ENCODE peak calls at places on chromosomes 2 and 18, in ten cellular contexts. E is astrocyte of the cerebellum, R is H9, F is AG08396, B is activated T-cell treated with anti-CD3 and anti-CD28 coated beads for 48 hours, A is H4, Y is GM04503, I is breast epithelium, G is AML-193, J is T-helper 2 cell. H is an unnamed sample.

GRCh38 chr18:666177-666576 is 8.7 kb downstream of the TYMS start:
- DNase-seq in E (no peak), R (peak; percentile 56), F (no peak), B (no peak), A (no peak), Y (no peak), I (no peak), G (peak; percentile 8), J (peak; percentile 29), H (no peak)

GRCh38 chr18:24446953-24447537 is 13.4 kb upstream of the HRH4 start:
- DNase-seq in E (no peak), R (no peak), F (no peak), B (no peak), A (no peak), Y (no peak), I (no peak), G (no peak), J (peak; percentile 64), H (no peak)

GRCh38 chr2:131016826-131017596 is 76.2 kb downstream of the FAM168B start:
- DNase-seq in E (no peak), R (no peak), F (peak; percentile 39), B (no peak), A (no peak), Y (no peak), I (no peak), G (no peak), J (no peak), H (no peak)

GRCh38 chr2:85976106-85976920 is 87.5 kb upstream of the ST3GAL5 start:
- DNase-seq in E (no peak), R (no peak), F (no peak), B (no peak), A (no peak), Y (no peak), I (no peak), G (no peak), J (no peak), H (no peak)

GRCh38 chr2:62672601-62673000 is 32.9 kb upstream of the EHBP1 start:
- DNase-seq in E (peak; percentile 48), R (peak; percentile 66), F (peak; percentile 75), B (no peak), A (peak; percentile 25), Y (peak; percentile 65), I (no peak), G (no peak), J (no peak), H (no peak)

GRCh38 chr2:238596571-238597551 is 170.1 kb downstream of the ASB1 start:
- DNase-seq in E (peak; percentile 93), R (no peak), F (peak; percentile 90), B (no peak), A (peak; percentile 86), Y (peak; percentile 88), I (no peak), G (no peak), J (no peak), H (peak; percentile 85)

GRCh38 chr18:39380823-39381222 is 1815.2 kb upstream of the CELF4 start:
- DNase-seq in E (no peak), R (no peak), F (no peak), B (no peak), A (no peak), Y (no peak), I (no peak), G (no peak), J (no peak), H (no peak)

GRCh38 chr2:66001538-66001937 is 433.4 kb upstream of the MEIS1 start:
- DNase-seq in E (no peak), R (no peak), F (no peak), B (no peak), A (no peak), Y (no peak), I (no peak), G (no peak), J (no peak), H (no peak)

GRCh38 chr2:15471606-15472005 is 89.5 kb downstream of the NBAS start:
- DNase-seq in E (no peak), R (no peak), F (no peak), B (no peak), A (peak; percentile 3), Y (no peak), I (no peak), G (no peak), J (no peak), H (no peak)

GRCh38 chr2:41207578-41207977 is 755.7 kb upstream of the SLC8A1 start:
- DNase-seq in E (no peak), R (no peak), F (no peak), B (no peak), A (no peak), Y (no peak), I (no peak), G (no peak), J (no peak), H (no peak)

GRCh38 chr18:21745234-21745633 is 4.6 kb downstream of the MIB1 start:
- DNase-seq in E (no peak), R (no peak), F (no peak), B (no peak), A (no peak), Y (no peak), I (no peak), G (no peak), J (peak; percentile 15), H (no peak)

GRCh38 chr2:25030702-25031101 is 11.2 kb upstream of the EFR3B start:
- DNase-seq in E (no peak), R (no peak), F (no peak), B (no peak), A (no peak), Y (peak; percentile 25), I (no peak), G (peak; percentile 12), J (no peak), H (no peak)

GRCh38 chr2:175552902-175553301 is 371.4 kb upstream of the ATP5MC3 start:
- DNase-seq in E (no peak), R (no peak), F (no peak), B (no peak), A (no peak), Y (no peak), I (no peak), G (peak; percentile 69), J (no peak), H (no peak)

GRCh38 chr2:107553534-107553933 is 273.2 kb upstream of the RGPD4 start:
- DNase-seq in E (no peak), R (no peak), F (no peak), B (no peak), A (peak; percentile 12), Y (no peak), I (no peak), G (no peak), J (no peak), H (no peak)

GRCh38 chr18:7413906-7414305 is 153.2 kb upstream of the PTPRM start:
- DNase-seq in E (no peak), R (no peak), F (no peak), B (no peak), A (no peak), Y (no peak), I (no peak), G (no peak), J (no peak), H (no peak)

GRCh38 chr2:199258291-199258690 is 199.4 kb downstream of the SATB2 start:
- DNase-seq in E (no peak), R (no peak), F (no peak), B (no peak), A (no peak), Y (no peak), I (no peak), G (no peak), J (peak; percentile 4), H (no peak)

GRCh38 chr2:211455225-211455841 is 898.9 kb downstream of the CPS1 start:
- DNase-seq in E (peak; percentile 37), R (peak; percentile 41), F (peak; percentile 38), B (no peak), A (peak; percentile 33), Y (peak; percentile 0), I (no peak), G (peak; percentile 37), J (peak; percentile 21), H (peak; percentile 6)

GRCh38 chr2:26114144-26114543 is 58.7 kb upstream of the GAREM2 start:
- DNase-seq in E (no peak), R (no peak), F (no peak), B (no peak), A (no peak), Y (no peak), I (no peak), G (no peak), J (peak; percentile 20), H (no peak)

GRCh38 chr2:219314804-219315468 is 5.7 kb upstream of the PTPRN start:
- DNase-seq in E (no peak), R (no peak), F (no peak), B (no peak), A (no peak), Y (no peak), I (no peak), G (no peak), J (no peak), H (no peak)

GRCh38 chr18:29157905-29158304 is 981.0 kb upstream of the CDH2 start:
- DNase-seq in E (no peak), R (no peak), F (no peak), B (no peak), A (no peak), Y (no peak), I (no peak), G (no peak), J (no peak), H (no peak)

GRCh38 chr18:58215005-58215404 is 171.0 kb downstream of the NEDD4L start:
- DNase-seq in E (no peak), R (no peak), F (no peak), B (no peak), A (no peak), Y (no peak), I (no peak), G (no peak), J (no peak), H (no peak)

GRCh38 chr2:172234716-172235661 is 132.3 kb upstream of the DLX2 start:
- DNase-seq in E (no peak), R (peak; percentile 83), F (peak; percentile 20), B (no peak), A (no peak), Y (no peak), I (no peak), G (no peak), J (peak; percentile 33), H (no peak)

GRCh38 chr2:110116033-110116710 is 550 bp upstream of the MALL start:
- DNase-seq in E (peak; percentile 40), R (peak; percentile 71), F (peak; percentile 72), B (no peak), A (peak; percentile 43), Y (peak; percentile 46), I (no peak), G (no peak), J (no peak), H (no peak)

GRCh38 chr2:148888003-148888501 is 13.0 kb downstream of the KIF5C start:
- DNase-seq in E (no peak), R (peak; percentile 49), F (no peak), B (no peak), A (no peak), Y (no peak), I (no peak), G (no peak), J (peak; percentile 35), H (no peak)

GRCh38 chr2:230849633-230850357 is 14.9 kb upstream of the ITM2C start:
- DNase-seq in E (no peak), R (peak; percentile 94), F (peak; percentile 46), B (peak; percentile 69), A (no peak), Y (no peak), I (no peak), G (no peak), J (peak; percentile 60), H (no peak)

GRCh38 chr2:70715161-70715985 is 52.6 kb downstream of the ADD2 start:
- DNase-seq in E (no peak), R (peak; percentile 24), F (no peak), B (no peak), A (no peak), Y (no peak), I (no peak), G (no peak), J (no peak), H (no peak)

GRCh38 chr2:111659361-111660281 is 224.4 kb downstream of the ANAPC1 start:
- DNase-seq in E (peak; percentile 90), R (peak; percentile 73), F (peak; percentile 80), B (no peak), A (peak; percentile 70), Y (peak; percentile 82), I (no peak), G (peak; percentile 81), J (no peak), H (no peak)

GRCh38 chr2:138294451-138294850 is 207.1 kb upstream of the SPOPL start:
- DNase-seq in E (no peak), R (no peak), F (no peak), B (no peak), A (no peak), Y (no peak), I (no peak), G (no peak), J (no peak), H (no peak)

H was measured in smooth muscle cell of the brain vasculature.